ENCODE peak calls at places on chromosomes 11 and 22, in four cellular contexts. K is neural progenitor cell, J is hepatocyte, Z is fibroblast of lung. A is an unnamed sample.

GRCh38 chr11:45083544-45084087 is 62.8 kb upstream of the PRDM11 start:
- DNase-seq in K (peak; percentile 57), Z (no peak), J (peak; percentile 35), A (peak; percentile 88)

GRCh38 chr11:17786824-17787525 is 52.4 kb downstream of the KCNC1 start:
- DNase-seq in J (no peak), Z (peak; percentile 90), K (peak; percentile 32), A (no peak)

GRCh38 chr11:92492372-92492771 is 267.8 kb downstream of the FAT3 start:
- DNase-seq in J (no peak), Z (no peak), K (no peak), A (no peak)

GRCh38 chr11:3199537-3200295 is 18.9 kb downstream of the MRGPRG start:
- DNase-seq in Z (no peak), J (no peak), K (no peak), A (peak; percentile 58)

GRCh38 chr11:116109228-116109627 is 605.0 kb upstream of the CADM1 start:
- DNase-seq in K (no peak), J (peak; percentile 33), Z (peak; percentile 84), A (no peak)

GRCh38 chr22:26835929-26836528 is 178.6 kb downstream of the MIAT start:
- DNase-seq in Z (no peak), K (peak; percentile 94), J (peak; percentile 55), A (peak; percentile 83)

GRCh38 chr11:70700453-70700852 is 302.1 kb downstream of the CTTN start:
- DNase-seq in K (no peak), Z (no peak), J (no peak), A (no peak)

GRCh38 chr11:85867751-85868150 is 12.6 kb downstream of the CCDC83 start:
- DNase-seq in K (no peak), J (no peak), Z (peak; percentile 32), A (no peak)

GRCh38 chr22:39933741-39934140 is 26.5 kb upstream of the TMA7B start:
- DNase-seq in Z (no peak), J (no peak), K (peak; percentile 23), A (no peak)

GRCh38 chr22:44365832-44366231 is 53.1 kb upstream of the SHISAL1 start:
- DNase-seq in J (no peak), K (no peak), Z (no peak), A (no peak)

GRCh38 chr11:37500425-37500824 is 902.4 kb upstream of the RAG2 start:
- DNase-seq in J (peak; percentile 39), Z (peak; percentile 57), K (peak; percentile 3), A (no peak)

GRCh38 chr11:78541537-78541936 is 33.1 kb downstream of the NARS2 start:
- DNase-seq in K (no peak), J (no peak), Z (no peak), A (no peak)

GRCh38 chr22:23267225-23268043 is 87.1 kb downstream of the BCR start:
- DNase-seq in Z (no peak), K (no peak), J (no peak), A (no peak)

GRCh38 chr11:126585388-126586302 is 230.2 kb downstream of the ST3GAL4 start:
- DNase-seq in K (peak; percentile 58), J (peak; percentile 76), Z (peak; percentile 94), A (peak; percentile 83)
- H3K4me3 ChIP-seq in K (no peak overlapping the region), J (no peak overlapping the region), Z (no peak overlapping the region), A (no peak overlapping the region)

DNA sequence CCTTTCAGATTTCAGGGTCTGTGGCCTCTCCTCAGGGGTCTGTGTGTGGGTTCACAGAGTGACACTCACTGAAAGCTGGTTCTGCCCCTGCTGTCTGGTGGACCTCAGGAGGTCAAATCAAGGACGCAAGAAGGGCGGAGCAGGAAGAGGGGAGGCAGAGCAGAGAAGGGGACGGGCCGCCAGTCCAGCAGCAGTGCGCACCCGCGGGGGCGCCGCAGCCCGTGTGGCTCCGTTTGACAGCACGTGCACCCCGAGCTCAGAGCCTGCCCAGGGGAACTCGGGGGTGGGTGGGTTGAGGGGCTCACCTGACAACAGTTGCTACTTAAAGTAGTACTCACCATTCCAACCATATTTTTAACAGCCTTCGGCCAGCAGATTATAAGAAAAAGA is 71.4 kb upstream of the PITPNB start:
- DNase-seq in J (no peak), Z (no peak), K (no peak), A (no peak)
- H3K36me3 ChIP-seq in J (no peaks in the 10 kb centered on the region), Z (peaks cover 2% of the 10 kb centered on the region), K (no peaks in the 10 kb centered on the region), A (no peaks in the 10 kb centered on the region)

DNA sequence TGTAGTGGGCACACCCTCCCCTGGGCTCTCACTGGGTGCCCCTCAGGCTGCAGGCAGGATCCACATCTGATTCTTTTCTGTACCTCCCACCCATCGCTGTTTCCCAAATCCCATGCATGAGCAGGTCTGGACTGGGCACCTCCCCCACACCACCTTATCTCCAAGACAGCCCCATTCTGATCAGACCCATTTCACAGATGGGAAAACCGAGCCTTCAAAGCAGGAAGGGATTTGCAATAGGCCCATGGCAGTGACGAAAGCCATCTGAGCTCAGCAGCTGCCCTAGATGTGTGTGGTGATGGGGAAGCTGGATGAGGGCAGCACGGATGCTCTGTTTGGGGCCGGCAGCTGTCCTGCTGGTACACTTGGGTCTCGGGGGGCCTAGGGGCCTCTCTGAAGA is 41.4 kb downstream of the WNT7B start:
- DNase-seq in K (no peak), Z (no peak), J (no peak), A (no peak)
- H3K4me3 ChIP-seq in K (no peak overlapping the region), Z (no peak overlapping the region), J (no peak overlapping the region), A (no peak overlapping the region)

DNA sequence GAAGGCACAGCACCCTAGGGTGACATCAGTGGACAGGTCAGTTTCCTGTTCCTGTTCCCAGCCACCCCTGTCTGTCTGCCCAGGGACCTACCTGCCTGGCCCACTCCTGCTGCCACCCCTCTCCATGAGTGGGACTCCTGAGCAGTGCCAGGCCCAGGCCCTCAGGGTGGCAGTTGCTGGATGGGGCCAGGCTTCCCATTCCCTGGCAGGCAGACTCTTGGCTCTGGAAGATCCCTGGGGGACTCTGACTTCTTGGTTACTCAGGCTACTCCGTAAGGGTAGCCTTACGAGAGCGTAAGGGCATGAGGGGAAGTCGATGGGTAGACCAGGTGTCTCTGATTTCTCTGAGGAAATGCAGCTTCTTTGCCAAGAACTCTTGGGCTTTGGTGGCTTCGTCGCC is 2.7 kb downstream of the TAGLN start:
- DNase-seq in J (no peak), Z (no peak), K (no peak), A (peak; percentile 28)
- H3K36me3 ChIP-seq in J (no peaks in the 10 kb centered on the region), Z (peaks cover 20% of the 10 kb centered on the region), K (no peaks in the 10 kb centered on the region), A (peaks cover 11% of the 10 kb centered on the region)

DNA sequence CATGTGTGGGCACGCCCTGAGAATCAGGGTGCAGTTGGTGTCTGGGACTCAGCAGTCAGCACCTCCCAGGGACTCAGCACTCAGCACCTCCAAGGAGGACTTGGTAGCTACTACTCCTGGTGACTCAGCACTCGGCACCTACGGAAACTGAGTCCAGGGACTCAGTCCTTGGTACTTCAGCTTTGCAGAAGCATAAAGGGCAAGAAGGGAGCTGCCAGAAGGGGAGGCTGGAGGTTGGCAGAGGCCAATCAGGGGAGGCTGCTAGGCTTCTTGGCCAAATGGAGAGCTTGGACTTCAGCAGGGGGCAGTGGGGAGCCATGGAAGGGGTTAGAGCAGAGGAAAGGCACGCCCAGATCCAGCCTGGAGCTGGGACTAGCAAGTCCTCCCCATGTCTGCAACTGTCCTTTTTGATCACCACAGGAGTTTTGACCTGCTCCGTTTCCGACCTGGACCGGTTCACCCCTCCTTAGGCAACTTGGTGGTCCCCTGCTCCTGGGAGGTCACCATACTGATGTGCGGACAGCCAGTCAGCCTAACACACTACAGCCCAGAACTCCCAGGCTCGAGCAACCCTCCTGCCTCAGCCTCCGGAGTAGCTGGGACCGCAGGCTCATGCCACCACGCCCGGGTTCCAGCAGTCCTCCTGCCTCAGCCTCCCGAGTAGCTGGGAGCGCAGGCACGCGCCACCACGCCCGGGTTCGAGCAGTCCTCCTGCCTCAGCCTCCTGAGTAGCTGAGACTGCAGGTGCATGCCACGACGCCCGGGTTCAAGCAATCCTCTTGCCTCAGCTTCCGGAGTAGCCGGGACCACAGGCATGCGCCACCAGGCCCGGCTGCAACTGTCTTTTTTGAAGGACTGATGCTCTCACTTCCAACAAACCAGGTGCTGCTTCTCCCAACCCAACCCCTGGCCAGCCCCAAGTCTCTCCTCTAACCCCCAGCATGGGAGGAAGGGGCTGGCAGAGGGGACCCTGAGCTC is 1.5 kb downstream of the ANO9 start:
- DNase-seq in J (no peak), Z (no peak), K (no peak), A (no peak)
- H3K4me3 ChIP-seq in J (no peak overlapping the region), Z (no peak overlapping the region), K (no peak overlapping the region), A (no peak overlapping the region)